ENCODE peak calls at places on chromosomes 4 and X, in five cellular contexts. X is T-helper 1 cell, J is pancreas, Y is RPMI7951, L is HL-60. O is an unnamed sample.

GRCh38 chrX:13662537-13662841 is 9.5 kb downstream of the TCEANC start:
- DNase-seq in X (no peak), J (no peak), Y (no peak), L (no peak), O (no peak)

GRCh38 chrX:140949231-140949630 is 53.2 kb upstream of the SPANXB1 start:
- DNase-seq in X (no peak), J (no peak), Y (peak), L (no peak), O (no peak)

GRCh38 chr4:169250796-169251195 is 20.0 kb downstream of the SH3RF1 start:
- DNase-seq in X (no peak), J (no peak), Y (no peak), L (no peak), O (no peak)

GRCh38 chr4:69754926-69755580 is 5.4 kb downstream of the SULT1B1 start:
- DNase-seq in X (no peak), J (peak), Y (no peak), L (no peak), O (no peak)

GRCh38 chrX:41705680-41706374 is 17.1 kb downstream of the GPR34 start:
- DNase-seq in X (no peak), J (no peak), Y (no peak), L (peak), O (no peak)

GRCh38 chrX:9538544-9539045 is 73.7 kb downstream of the TBL1X start:
- DNase-seq in X (no peak), J (peak), Y (peak), L (no peak), O (no peak)

GRCh38 chr4:15078682-15079642 is 76.7 kb downstream of the CPEB2 start:
- DNase-seq in X (no peak), J (no peak), Y (peak), L (peak), O (no peak)

GRCh38 chr4:18214656-18215055 is 193.1 kb upstream of the LCORL start:
- DNase-seq in X (no peak), J (no peak), Y (no peak), L (no peak), O (no peak)

GRCh38 chr4:7034262-7035081 is 8.7 kb upstream of the TADA2B start:
- DNase-seq in X (no peak), J (peak), Y (peak), L (no peak), O (no peak)

GRCh38 chr4:83686166-83686565 is 150.3 kb downstream of the GPAT3 start:
- DNase-seq in X (no peak), J (no peak), Y (peak), L (no peak), O (peak)

GRCh38 chr4:83112239-83112638 is 2.3 kb downstream of the PLAC8 start:
- DNase-seq in X (no peak), J (no peak), Y (no peak), L (peak), O (no peak)

GRCh38 chr4:112766422-112766821 is 129.5 kb downstream of the LARP7 start:
- DNase-seq in X (no peak), J (no peak), Y (peak), L (peak), O (no peak)

GRCh38 chrX:133698298-133698697 is 283.0 kb upstream of the GPC4 start:
- DNase-seq in X (no peak), J (no peak), Y (no peak), L (no peak), O (no peak)

O was measured in SK-N-MC.